ENCODE peak calls at places on chromosomes 7 and 10, in ten cellular contexts. One of them, this sample, is unnamed.
A peak's percentile ranks its signal among the peaks of the same experiment; 100 is the strongest.

GRCh38 chr7:151137076-151137611 is 30.4 kb downstream of the GBX1 start:
- DNase-seq in body of pancreas: peak; percentile 4
- DNase-seq in Panc1: no peak
- DNase-seq in dorsolateral prefrontal cortex: no peak
- DNase-seq in kidney: peak; percentile 46
- DNase-seq in CD8-positive, alpha-beta T cell: no peak
- DNase-seq in foreskin fibroblast: no peak
- DNase-seq in A549: no peak
- DNase-seq in lower lobe of right lung: peak; percentile 43
- DNase-seq in BE2C: peak; percentile 37
- DNase-seq in this sample: no peak

GRCh38 chr10:44313706-44314307 is 71.1 kb downstream of the CXCL12 start:
- DNase-seq in dorsolateral prefrontal cortex: no peak
- DNase-seq in lower lobe of right lung: no peak
- DNase-seq in body of pancreas: no peak
- DNase-seq in BE2C: peak; percentile 26
- DNase-seq in foreskin fibroblast: no peak
- DNase-seq in A549: no peak
- DNase-seq in Panc1: no peak
- DNase-seq in kidney: no peak
- DNase-seq in CD8-positive, alpha-beta T cell: no peak
- DNase-seq in this sample: no peak

GRCh38 chr7:26910221-26910620 is 45.8 kb upstream of the SKAP2 start:
- DNase-seq in BE2C: no peak
- DNase-seq in body of pancreas: no peak
- DNase-seq in kidney: peak; percentile 66
- DNase-seq in dorsolateral prefrontal cortex: no peak
- DNase-seq in CD8-positive, alpha-beta T cell: no peak
- DNase-seq in Panc1: peak; percentile 38
- DNase-seq in foreskin fibroblast: peak; percentile 90
- DNase-seq in lower lobe of right lung: no peak
- DNase-seq in A549: peak; percentile 52
- DNase-seq in this sample: peak; percentile 42

GRCh38 chr10:86286591-86287421 is 79.8 kb downstream of the GRID1 start:
- DNase-seq in Panc1: no peak
- DNase-seq in A549: no peak
- DNase-seq in lower lobe of right lung: no peak
- DNase-seq in CD8-positive, alpha-beta T cell: no peak
- DNase-seq in kidney: no peak
- DNase-seq in body of pancreas: no peak
- DNase-seq in BE2C: no peak
- DNase-seq in foreskin fibroblast: no peak
- DNase-seq in dorsolateral prefrontal cortex: no peak
- DNase-seq in this sample: no peak

GRCh38 chr10:96814264-96814663 is 17.8 kb upstream of the LCOR start:
- DNase-seq in A549: peak; percentile 34
- DNase-seq in kidney: no peak
- DNase-seq in Panc1: no peak
- DNase-seq in dorsolateral prefrontal cortex: no peak
- DNase-seq in body of pancreas: no peak
- DNase-seq in foreskin fibroblast: peak; percentile 72
- DNase-seq in BE2C: no peak
- DNase-seq in CD8-positive, alpha-beta T cell: no peak
- DNase-seq in lower lobe of right lung: no peak
- DNase-seq in this sample: peak; percentile 92

GRCh38 chr10:70588255-70588654 is 14.3 kb downstream of the PRF1 start:
- DNase-seq in kidney: no peak
- DNase-seq in lower lobe of right lung: no peak
- DNase-seq in BE2C: no peak
- DNase-seq in Panc1: no peak
- DNase-seq in body of pancreas: no peak
- DNase-seq in A549: no peak
- DNase-seq in CD8-positive, alpha-beta T cell: no peak
- DNase-seq in foreskin fibroblast: no peak
- DNase-seq in dorsolateral prefrontal cortex: no peak
- DNase-seq in this sample: no peak

GRCh38 chr10:106708521-106708920 is 456.0 kb downstream of the SORCS1 start:
- DNase-seq in body of pancreas: no peak
- DNase-seq in foreskin fibroblast: no peak
- DNase-seq in Panc1: no peak
- DNase-seq in kidney: no peak
- DNase-seq in A549: no peak
- DNase-seq in CD8-positive, alpha-beta T cell: no peak
- DNase-seq in lower lobe of right lung: no peak
- DNase-seq in dorsolateral prefrontal cortex: no peak
- DNase-seq in BE2C: no peak
- DNase-seq in this sample: no peak

GRCh38 chr7:21971780-21972396 is 26.2 kb upstream of the CDCA7L start:
- DNase-seq in BE2C: no peak
- DNase-seq in body of pancreas: no peak
- DNase-seq in lower lobe of right lung: no peak
- DNase-seq in kidney: no peak
- DNase-seq in Panc1: no peak
- DNase-seq in A549: no peak
- DNase-seq in foreskin fibroblast: no peak
- DNase-seq in CD8-positive, alpha-beta T cell: no peak
- DNase-seq in dorsolateral prefrontal cortex: no peak
- DNase-seq in this sample: no peak

GRCh38 chr7:95718556-95719410 is 53.6 kb upstream of the DYNC1I1 start:
- DNase-seq in lower lobe of right lung: no peak
- DNase-seq in BE2C: no peak
- DNase-seq in body of pancreas: no peak
- DNase-seq in Panc1: peak; percentile 13
- DNase-seq in A549: peak; percentile 30
- DNase-seq in CD8-positive, alpha-beta T cell: no peak
- DNase-seq in foreskin fibroblast: peak; percentile 1
- DNase-seq in dorsolateral prefrontal cortex: no peak
- DNase-seq in kidney: no peak
- DNase-seq in this sample: no peak

GRCh38 chr10:119652361-119652760 is 1.2 kb downstream of the BAG3 start:
- DNase-seq in CD8-positive, alpha-beta T cell: no peak
- DNase-seq in dorsolateral prefrontal cortex: no peak
- DNase-seq in lower lobe of right lung: no peak
- DNase-seq in BE2C: no peak
- DNase-seq in Panc1: no peak
- DNase-seq in body of pancreas: no peak
- DNase-seq in foreskin fibroblast: peak; percentile 53
- DNase-seq in A549: peak; percentile 68
- DNase-seq in kidney: no peak
- DNase-seq in this sample: no peak

GRCh38 chr7:42380411-42380810 is 143.4 kb upstream of the GLI3 start:
- DNase-seq in body of pancreas: no peak
- DNase-seq in BE2C: no peak
- DNase-seq in kidney: no peak
- DNase-seq in A549: no peak
- DNase-seq in foreskin fibroblast: peak; percentile 13
- DNase-seq in Panc1: no peak
- DNase-seq in dorsolateral prefrontal cortex: no peak
- DNase-seq in CD8-positive, alpha-beta T cell: no peak
- DNase-seq in lower lobe of right lung: no peak
- DNase-seq in this sample: no peak

GRCh38 chr7:71871446-71871845 is 540.7 kb downstream of the CALN1 start:
- DNase-seq in body of pancreas: no peak
- DNase-seq in dorsolateral prefrontal cortex: no peak
- DNase-seq in kidney: no peak
- DNase-seq in Panc1: no peak
- DNase-seq in BE2C: no peak
- DNase-seq in foreskin fibroblast: no peak
- DNase-seq in A549: no peak
- DNase-seq in lower lobe of right lung: no peak
- DNase-seq in CD8-positive, alpha-beta T cell: no peak
- DNase-seq in this sample: no peak

GRCh38 chr7:3260425-3260762 is 40.7 kb upstream of the SDK1 start:
- DNase-seq in A549: no peak
- DNase-seq in CD8-positive, alpha-beta T cell: no peak
- DNase-seq in foreskin fibroblast: peak; percentile 45
- DNase-seq in BE2C: no peak
- DNase-seq in dorsolateral prefrontal cortex: no peak
- DNase-seq in body of pancreas: no peak
- DNase-seq in lower lobe of right lung: no peak
- DNase-seq in Panc1: no peak
- DNase-seq in kidney: no peak
- DNase-seq in this sample: no peak

GRCh38 chr7:66847879-66848810 is 72.9 kb upstream of the TMEM248 start:
- DNase-seq in kidney: no peak
- DNase-seq in dorsolateral prefrontal cortex: no peak
- DNase-seq in CD8-positive, alpha-beta T cell: no peak
- DNase-seq in foreskin fibroblast: peak; percentile 55
- DNase-seq in body of pancreas: no peak
- DNase-seq in Panc1: no peak
- DNase-seq in lower lobe of right lung: no peak
- DNase-seq in A549: peak; percentile 59
- DNase-seq in BE2C: no peak
- DNase-seq in this sample: peak; percentile 56

GRCh38 chr10:22649390-22649841 is 65.0 kb downstream of the PIP4K2A start:
- DNase-seq in foreskin fibroblast: no peak
- DNase-seq in kidney: no peak
- DNase-seq in lower lobe of right lung: no peak
- DNase-seq in dorsolateral prefrontal cortex: no peak
- DNase-seq in CD8-positive, alpha-beta T cell: peak; percentile 40
- DNase-seq in BE2C: no peak
- DNase-seq in A549: no peak
- DNase-seq in Panc1: no peak
- DNase-seq in body of pancreas: no peak
- DNase-seq in this sample: no peak

GRCh38 chr7:24419070-24419469 is 135.1 kb downstream of the NPY start:
- DNase-seq in A549: peak; percentile 11
- DNase-seq in foreskin fibroblast: no peak
- DNase-seq in kidney: no peak
- DNase-seq in CD8-positive, alpha-beta T cell: no peak
- DNase-seq in lower lobe of right lung: no peak
- DNase-seq in dorsolateral prefrontal cortex: no peak
- DNase-seq in BE2C: peak; percentile 11
- DNase-seq in Panc1: no peak
- DNase-seq in body of pancreas: no peak
- DNase-seq in this sample: peak; percentile 12

GRCh38 chr7:801940-802364 is 30.3 kb upstream of the SUN1 start:
- DNase-seq in A549: no peak
- DNase-seq in Panc1: no peak
- DNase-seq in lower lobe of right lung: peak; percentile 86
- DNase-seq in foreskin fibroblast: no peak
- DNase-seq in kidney: peak; percentile 96
- DNase-seq in CD8-positive, alpha-beta T cell: no peak
- DNase-seq in body of pancreas: peak; percentile 69
- DNase-seq in BE2C: peak; percentile 62
- DNase-seq in dorsolateral prefrontal cortex: no peak
- DNase-seq in this sample: no peak

GRCh38 chr7:17298840-17299476 is 506 bp downstream of the AHR start:
- DNase-seq in CD8-positive, alpha-beta T cell: peak; percentile 65
- DNase-seq in lower lobe of right lung: peak; percentile 79
- DNase-seq in BE2C: peak; percentile 7
- DNase-seq in kidney: peak; percentile 87
- DNase-seq in body of pancreas: peak; percentile 52
- DNase-seq in foreskin fibroblast: no peak
- DNase-seq in A549: peak; percentile 39
- DNase-seq in Panc1: no peak
- DNase-seq in dorsolateral prefrontal cortex: peak; percentile 43
- DNase-seq in this sample: no peak

GRCh38 chr7:149334930-149335329 is 72.9 kb downstream of the ZNF783 start:
- DNase-seq in CD8-positive, alpha-beta T cell: no peak
- DNase-seq in BE2C: no peak
- DNase-seq in Panc1: no peak
- DNase-seq in A549: no peak
- DNase-seq in body of pancreas: no peak
- DNase-seq in kidney: no peak
- DNase-seq in foreskin fibroblast: no peak
- DNase-seq in lower lobe of right lung: no peak
- DNase-seq in dorsolateral prefrontal cortex: no peak
- DNase-seq in this sample: peak; percentile 12

GRCh38 chr10:14093735-14094484 is 236.8 kb downstream of the FRMD4A start:
- DNase-seq in CD8-positive, alpha-beta T cell: no peak
- DNase-seq in Panc1: peak; percentile 15
- DNase-seq in lower lobe of right lung: no peak
- DNase-seq in BE2C: no peak
- DNase-seq in A549: peak; percentile 5
- DNase-seq in foreskin fibroblast: peak; percentile 40
- DNase-seq in dorsolateral prefrontal cortex: no peak
- DNase-seq in kidney: no peak
- DNase-seq in body of pancreas: no peak
- DNase-seq in this sample: peak; percentile 14
- TF ChIP-seq CTCF in CD8-positive, alpha-beta T cell: peak; percentile 25
- TF ChIP-seq CTCF in Panc1: no peak
- TF ChIP-seq CTCF in lower lobe of right lung: peak; percentile 47
- TF ChIP-seq CTCF in BE2C: no peak
- TF ChIP-seq CTCF in A549: peak; percentile 43
- TF ChIP-seq CTCF in foreskin fibroblast: peak; percentile 59
- TF ChIP-seq CTCF in dorsolateral prefrontal cortex: peak; percentile 49
- TF ChIP-seq CTCF in kidney: peak; percentile 46
- TF ChIP-seq CTCF in body of pancreas: no peak
- TF ChIP-seq CTCF in this sample: peak; percentile 60

DNA sequence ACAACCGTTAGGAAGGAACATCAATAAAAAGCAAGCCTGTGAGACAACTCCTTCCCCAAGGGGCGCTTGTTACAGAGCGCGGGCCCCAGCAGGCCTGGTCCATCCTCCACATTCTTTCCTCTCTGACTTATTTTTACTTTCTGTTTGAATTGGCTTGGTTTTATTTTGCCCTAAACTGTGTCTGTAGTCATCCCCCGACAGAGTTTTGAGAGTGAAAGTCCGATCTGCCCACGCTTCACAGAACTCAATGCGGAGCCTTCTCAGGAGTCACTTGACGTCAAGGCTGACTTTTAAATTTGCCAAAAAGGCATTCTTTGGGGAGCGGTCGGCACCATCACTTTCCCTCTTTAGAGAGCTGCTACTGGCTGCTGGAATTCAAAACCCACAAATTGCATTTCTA is 150.1 kb upstream of the KLF6 start:
- DNase-seq in kidney: no peak
- DNase-seq in Panc1: no peak
- DNase-seq in dorsolateral prefrontal cortex: no peak
- DNase-seq in CD8-positive, alpha-beta T cell: peak; percentile 43
- DNase-seq in body of pancreas: no peak
- DNase-seq in A549: no peak
- DNase-seq in BE2C: no peak
- DNase-seq in foreskin fibroblast: peak; percentile 47
- DNase-seq in lower lobe of right lung: no peak
- DNase-seq in this sample: peak; percentile 92
- TF ChIP-seq CTCF in kidney: no peak
- TF ChIP-seq CTCF in Panc1: no peak
- TF ChIP-seq CTCF in dorsolateral prefrontal cortex: no peak
- TF ChIP-seq CTCF in CD8-positive, alpha-beta T cell: no peak
- TF ChIP-seq CTCF in body of pancreas: no peak
- TF ChIP-seq CTCF in A549: no peak
- TF ChIP-seq CTCF in BE2C: no peak
- TF ChIP-seq CTCF in foreskin fibroblast: no peak
- TF ChIP-seq CTCF in lower lobe of right lung: no peak
- TF ChIP-seq CTCF in this sample: peak; percentile 35

GRCh38 chr7:7181519-7182155 is 707 bp upstream of the C1GALT1 start:
- DNase-seq in A549: peak; percentile 82
- DNase-seq in kidney: no peak
- DNase-seq in foreskin fibroblast: no peak
- DNase-seq in body of pancreas: peak; percentile 35
- DNase-seq in BE2C: no peak
- DNase-seq in CD8-positive, alpha-beta T cell: peak; percentile 68
- DNase-seq in dorsolateral prefrontal cortex: no peak
- DNase-seq in lower lobe of right lung: peak; percentile 62
- DNase-seq in Panc1: peak; percentile 64
- DNase-seq in this sample: no peak
- TF ChIP-seq CTCF in A549: peak; percentile 15
- TF ChIP-seq CTCF in kidney: peak; percentile 13
- TF ChIP-seq CTCF in foreskin fibroblast: no peak
- TF ChIP-seq CTCF in body of pancreas: no peak
- TF ChIP-seq CTCF in BE2C: no peak
- TF ChIP-seq CTCF in CD8-positive, alpha-beta T cell: no peak
- TF ChIP-seq CTCF in dorsolateral prefrontal cortex: no peak
- TF ChIP-seq CTCF in lower lobe of right lung: no peak
- TF ChIP-seq CTCF in Panc1: no peak
- TF ChIP-seq CTCF in this sample: no peak

GRCh38 chr10:125000366-125001312 is 58.7 kb downstream of the ZRANB1 start:
- DNase-seq in body of pancreas: peak; percentile 28
- DNase-seq in foreskin fibroblast: no peak
- DNase-seq in A549: no peak
- DNase-seq in kidney: peak; percentile 59
- DNase-seq in CD8-positive, alpha-beta T cell: no peak
- DNase-seq in Panc1: no peak
- DNase-seq in dorsolateral prefrontal cortex: peak; percentile 49
- DNase-seq in lower lobe of right lung: peak; percentile 27
- DNase-seq in BE2C: peak; percentile 66
- DNase-seq in this sample: no peak
- TF ChIP-seq CTCF in body of pancreas: no peak
- TF ChIP-seq CTCF in foreskin fibroblast: peak; percentile 9
- TF ChIP-seq CTCF in A549: no peak
- TF ChIP-seq CTCF in kidney: no peak
- TF ChIP-seq CTCF in CD8-positive, alpha-beta T cell: no peak
- TF ChIP-seq CTCF in Panc1: no peak
- TF ChIP-seq CTCF in dorsolateral prefrontal cortex: peak; percentile 52
- TF ChIP-seq CTCF in lower lobe of right lung: no peak
- TF ChIP-seq CTCF in BE2C: peak; percentile 51
- TF ChIP-seq CTCF in this sample: peak; percentile 56

This sample was measured in brain microvascular endothelial cell.